ENCODE peak calls at places on chromosomes 6 and 20, in nine cellular contexts. U, H, M, E, R, K, A, P and S are unnamed samples. For H3K9me3, the result is how much of the 10 kb centered on the place peaks cover.

GRCh38 chr6:90080876-90081464 is 186.7 kb downstream of the GJA10 start:
- DNase-seq in A (no peak), E (no peak), P (no peak), R (no peak), M (no peak), K (no peak), U (no peak), H (no peak), S (no peak)

GRCh38 chr6:150004101-150004782 is 21.1 kb downstream of the RAET1L start:
- DNase-seq in U (no peak), E (no peak), H (no peak), P (no peak), K (no peak), R (no peak), M (no peak), A (no peak), S (no peak)

GRCh38 chr6:111888928-111889696 is 15.9 kb upstream of the FYN start:
- DNase-seq in U (peak), P (peak), A (no peak), R (peak), H (no peak), M (no peak), K (no peak), E (no peak), S (peak)

GRCh38 chr20:48831702-48832422 is 4.1 kb upstream of the PREX1 start:
- DNase-seq in P (peak), M (peak), U (peak), A (peak), E (peak), R (peak), K (peak), H (no peak), S (no peak)

GRCh38 chr20:63863021-63863797 is 1.9 kb upstream of the TPD52L2 start:
- DNase-seq in R (no peak), U (no peak), P (no peak), H (no peak), E (no peak), A (no peak), K (no peak), M (no peak), S (no peak)

GRCh38 chr6:37136821-37137200 is 33.1 kb upstream of the PIM1 start:
- DNase-seq in E (no peak), K (no peak), U (no peak), H (no peak), P (no peak), R (no peak), M (no peak), A (no peak), S (no peak)

GRCh38 chr20:64063389-64064144 is 569 bp downstream of the TCEA2 start:
- DNase-seq in M (peak), P (no peak), E (no peak), A (peak), U (peak), H (no peak), K (no peak), R (peak), S (peak)

GRCh38 chr20:59746155-59746554 is 141.8 kb downstream of the PHACTR3 start:
- DNase-seq in R (no peak), E (no peak), K (no peak), U (no peak), P (no peak), H (no peak), M (no peak), A (no peak), S (no peak)

GRCh38 chr20:56630506-56631317 is 1.6 kb downstream of the TFAP2C start:
- DNase-seq in H (no peak), A (no peak), P (no peak), K (no peak), M (no peak), U (peak), E (no peak), R (peak), S (no peak)
- TF ChIP-seq CTCF in H (no peak), A (no peak), P (no peak), K (no peak), M (no peak), U (no peak), E (no peak), R (peak), S (no peak)

GRCh38 chr6:76026101-76026500 is 46.4 kb downstream of the IMPG1 start:
- DNase-seq in E (no peak), R (peak), U (peak), K (no peak), A (no peak), H (no peak), M (no peak), P (peak), S (no peak)
- H3K9me3 ChIP-seq in E (under half), R (under half), U (under half), K (under half), A (under half), H (under half), M (under half), P (under half), S (under half)

DNA sequence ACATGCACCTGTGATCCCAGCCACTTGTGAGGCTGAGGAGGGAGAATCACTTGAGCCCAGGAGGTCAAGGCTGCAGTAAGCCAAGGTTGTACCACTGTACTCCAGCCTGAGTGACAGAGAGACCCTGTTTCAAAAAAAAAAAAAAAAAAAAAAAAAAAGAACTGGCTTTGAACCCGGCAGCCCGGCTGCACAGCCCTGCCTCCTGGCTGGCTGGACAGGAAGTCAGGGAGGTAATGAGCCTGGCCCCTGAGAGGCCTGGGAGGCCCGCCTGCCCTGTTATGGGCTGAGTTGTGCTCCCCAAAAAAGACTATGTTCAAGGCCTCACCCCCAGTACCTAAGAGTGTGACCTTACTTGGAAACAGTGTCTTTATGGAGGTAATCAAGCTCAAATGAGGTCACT is 65.6 kb downstream of the ABHD12 start:
- DNase-seq in E (no peak), P (no peak), A (no peak), H (no peak), U (no peak), K (no peak), M (no peak), R (no peak), S (no peak)
- TF ChIP-seq CTCF in E (no peak), P (no peak), A (no peak), H (no peak), U (no peak), K (no peak), M (no peak), R (no peak), S (no peak)

DNA sequence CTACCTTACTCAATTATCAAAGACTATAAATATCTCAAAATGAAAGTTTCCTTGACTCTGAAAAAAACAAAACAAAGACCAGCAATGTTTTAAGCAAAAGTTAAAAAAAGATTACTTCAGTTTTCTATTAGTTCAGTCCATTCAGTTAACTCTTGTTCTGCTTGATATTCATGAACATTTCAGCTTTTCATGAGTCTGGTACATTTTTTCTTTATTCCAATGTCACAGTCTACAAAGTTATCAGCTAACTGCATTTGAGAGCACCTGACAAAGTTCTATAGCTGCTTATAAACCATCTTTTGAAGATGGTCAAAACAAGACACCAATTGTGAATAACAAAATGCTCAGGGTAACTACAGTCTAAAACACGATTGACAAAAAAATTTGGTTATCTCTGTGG is 156.1 kb upstream of the NOX3 start:
- DNase-seq in U (no peak), A (no peak), K (no peak), P (no peak), R (no peak), H (no peak), M (no peak), E (no peak), S (no peak)
- H3K9me3 ChIP-seq in U (under half), A (under half), K (under half), P (under half), R (under half), H (under half), M (under half), E (half or more), S (under half)